ENCODE peak calls at places on chromosomes 5 and 9, in six cellular contexts. I, O, S, Q, Y and P are unnamed samples. For H3K27me3 and H3K4me1, the result is how much of the 10 kb centered on the place peaks cover.

GRCh38 chr5:58887721-58888409 is 305.0 kb downstream of the RAB3C start:
- DNase-seq in Y (peak), Q (no peak), O (peak), I (no peak), S (no peak), P (no peak)

GRCh38 chr5:21145376-21145775 is 1157.4 kb upstream of the CDH18 start:
- DNase-seq in S (no peak), Q (no peak), Y (no peak), I (no peak), O (no peak), P (no peak)

GRCh38 chr9:95627802-95628201 is 111.0 kb upstream of the PTCH1 start:
- DNase-seq in Q (no peak), I (no peak), O (no peak), S (no peak), Y (no peak), P (no peak)

GRCh38 chr5:83102581-83102980 is 25.2 kb downstream of the XRCC4 start:
- DNase-seq in Q (no peak), O (no peak), S (no peak), I (no peak), Y (peak), P (no peak)

GRCh38 chr9:102631559-102631958 is 363.6 kb upstream of the CYLC2 start:
- DNase-seq in Q (no peak), I (no peak), Y (no peak), S (no peak), O (no peak), P (no peak)

GRCh38 chr5:42656661-42657035 is 100.0 kb upstream of the CCDC152 start:
- DNase-seq in O (no peak), Q (no peak), S (no peak), I (no peak), Y (no peak), P (no peak)

GRCh38 chr5:146703899-146704298 is 174.7 kb downstream of the PPP2R2B start:
- DNase-seq in S (no peak), Q (no peak), O (no peak), Y (no peak), I (no peak), P (no peak)

GRCh38 chr9:110578896-110579752 is at the start of gene SVEP1:
- DNase-seq in Y (peak), O (peak), I (no peak), S (no peak), Q (peak), P (no peak)

GRCh38 chr5:67696446-67696845 is 499.8 kb upstream of the CD180 start:
- DNase-seq in Y (no peak), I (no peak), O (no peak), S (no peak), Q (no peak), P (no peak)

GRCh38 chr9:130995399-130995941 is 13.5 kb upstream of the LAMC3 start:
- DNase-seq in Q (no peak), I (no peak), S (no peak), O (peak), Y (peak), P (no peak)

GRCh38 chr9:94870793-94871558 is 144.5 kb downstream of the AOPEP start:
- DNase-seq in I (no peak), Q (no peak), S (peak), O (no peak), Y (no peak), P (peak)

GRCh38 chr5:14204785-14205321 is 61.7 kb downstream of the TRIO start:
- DNase-seq in O (peak), Y (peak), Q (no peak), S (no peak), I (no peak), P (no peak)

GRCh38 chr5:175742290-175742994 is 84.6 kb downstream of the HRH2 start:
- DNase-seq in I (peak), Q (no peak), S (no peak), O (no peak), Y (no peak), P (no peak)

GRCh38 chr9:94911986-94912635 is 185.6 kb downstream of the AOPEP start:
- DNase-seq in Y (no peak), O (no peak), Q (no peak), S (no peak), I (no peak), P (no peak)

GRCh38 chr9:76101945-76102344 is 211.5 kb downstream of the PCSK5 start:
- DNase-seq in S (no peak), Y (no peak), I (no peak), Q (no peak), O (no peak), P (no peak)

GRCh38 chr9:8351431-8351830 is 551.9 kb upstream of the DMAC1 start:
- DNase-seq in O (no peak), Y (no peak), Q (no peak), I (no peak), S (no peak), P (no peak)

GRCh38 chr9:76441551-76442322 is 17.2 kb upstream of the GCNT1 start:
- DNase-seq in S (no peak), Q (no peak), Y (peak), I (no peak), O (no peak), P (no peak)

GRCh38 chr5:54243483-54244080 is 66.8 kb downstream of the ARL15 start:
- DNase-seq in S (peak), I (no peak), Q (no peak), Y (peak), O (peak), P (peak)

DNA sequence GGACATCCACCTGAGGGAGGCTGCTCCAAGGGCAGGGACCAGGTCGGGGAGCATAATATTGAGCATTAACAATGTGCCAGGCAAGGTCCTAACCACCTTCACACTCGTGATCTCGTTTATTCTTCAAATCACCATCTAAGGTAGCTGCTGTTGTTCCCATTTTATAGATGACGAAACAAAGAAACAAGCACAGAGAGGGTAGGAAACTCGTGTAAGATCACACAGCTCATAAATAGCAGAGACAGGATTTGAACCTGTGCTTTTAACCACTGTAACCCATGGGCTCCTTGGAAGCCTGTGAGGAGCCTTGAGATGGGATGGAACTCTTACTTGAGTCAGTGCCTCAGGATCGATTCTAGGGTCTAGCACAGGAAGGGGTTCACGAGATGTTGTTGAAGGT is 188.0 kb downstream of the MELK start:
- DNase-seq in I (no peak), O (no peak), S (no peak), Y (no peak), Q (no peak), P (no peak)
- H3K27me3 ChIP-seq in I (under half), O (under half), S (under half), Y (under half), Q (under half), P (under half)

GRCh38 chr5:37836173-37837100 is 3.4 kb downstream of the GDNF start:
- DNase-seq in S (no peak), Y (peak), Q (no peak), I (no peak), O (no peak), P (no peak)
- H3K4me1 ChIP-seq in S (under half), Y (under half), Q (half or more), I (under half), O (under half), P (under half)

DNA sequence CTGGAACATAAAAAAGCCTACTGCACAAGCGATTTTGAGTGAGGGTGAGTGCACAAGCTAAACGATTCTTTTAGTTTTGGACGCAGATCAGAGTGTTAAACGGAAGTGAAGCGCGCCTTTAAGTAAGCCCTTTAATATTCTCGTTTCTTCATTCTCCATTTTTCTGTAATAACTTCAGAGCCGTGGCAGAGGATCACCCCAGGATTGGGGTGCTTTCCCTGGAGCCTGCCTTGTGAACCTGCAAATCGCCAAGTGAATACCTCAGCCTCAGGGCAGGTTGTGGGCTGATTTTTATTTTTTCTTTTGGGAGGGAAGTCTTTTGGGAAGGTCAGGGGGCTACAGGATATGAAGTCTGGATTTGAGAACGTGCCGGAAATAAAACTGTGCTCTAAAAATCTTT is 5.0 kb upstream of the PAX5 start:
- DNase-seq in O (no peak), I (no peak), Q (no peak), Y (no peak), S (no peak), P (no peak)
- H3K27me3 ChIP-seq in O (under half), I (half or more), Q (under half), Y (half or more), S (under half), P (under half)

GRCh38 chr5:139636207-139636792 is 11.8 kb upstream of the CXXC5 start:
- DNase-seq in Y (no peak), I (peak), S (peak), O (no peak), Q (no peak), P (peak)
- H3K4me1 ChIP-seq in Y (under half), I (under half), S (under half), O (under half), Q (under half), P (under half)

GRCh38 chr9:98708103-98708932 is 417 bp downstream of the GABBR2 start:
- DNase-seq in Y (no peak), S (no peak), I (no peak), Q (no peak), O (no peak), P (no peak)

GRCh38 chr9:98709968-98710965 is 1.5 kb upstream of the GABBR2 start:
- DNase-seq in I (no peak), O (no peak), Q (no peak), Y (peak), S (no peak), P (no peak)

GRCh38 chr9:98707158-98708102 is 1.3 kb downstream of the GABBR2 start:
- DNase-seq in Y (peak), Q (no peak), O (no peak), S (no peak), I (no peak), P (no peak)

GRCh38 chr9:98708933-98709911 is at the start of gene GABBR2:
- DNase-seq in S (no peak), Y (peak), I (no peak), Q (no peak), O (no peak), P (no peak)

GRCh38 chr9:98706651-98707103 is 2.1 kb downstream of the GABBR2 start:
- DNase-seq in Y (peak), Q (no peak), S (no peak), O (no peak), I (no peak), P (no peak)
- H3K27me3 ChIP-seq in Y (under half), Q (under half), S (under half), O (under half), I (under half), P (under half)

GRCh38 chr9:127968717-127969383 is 11.9 kb downstream of the EEIG1 start:
- DNase-seq in I (no peak), Y (peak), S (no peak), O (no peak), Q (no peak), P (no peak)
- H3K4me1 ChIP-seq in I (half or more), Y (half or more), S (half or more), O (half or more), Q (half or more), P (half or more)

GRCh38 chr5:128227984-128228383 is 144.4 kb downstream of the SLC12A2 start:
- DNase-seq in O (no peak), I (no peak), S (no peak), Y (peak), Q (no peak), P (no peak)

GRCh38 chr5:128224336-128224735 is 140.8 kb downstream of the SLC12A2 start:
- DNase-seq in Y (no peak), S (no peak), Q (no peak), O (no peak), I (no peak), P (no peak)

GRCh38 chr5:128225245-128226030 is 141.9 kb downstream of the SLC12A2 start:
- DNase-seq in Q (no peak), I (no peak), O (no peak), S (no peak), Y (no peak), P (no peak)

GRCh38 chr5:128228506-128228905 is 144.9 kb downstream of the SLC12A2 start:
- DNase-seq in Q (no peak), I (no peak), O (peak), Y (peak), S (no peak), P (no peak)
- H3K27me3 ChIP-seq in Q (under half), I (under half), O (under half), Y (under half), S (under half), P (under half)

GRCh38 chr5:151026674-151027073 is 6.3 kb downstream of the GPX3 start:
- DNase-seq in Y (no peak), Q (no peak), I (no peak), S (no peak), O (peak), P (no peak)
- H3K4me1 ChIP-seq in Y (under half), Q (half or more), I (under half), S (under half), O (under half), P (under half)

DNA sequence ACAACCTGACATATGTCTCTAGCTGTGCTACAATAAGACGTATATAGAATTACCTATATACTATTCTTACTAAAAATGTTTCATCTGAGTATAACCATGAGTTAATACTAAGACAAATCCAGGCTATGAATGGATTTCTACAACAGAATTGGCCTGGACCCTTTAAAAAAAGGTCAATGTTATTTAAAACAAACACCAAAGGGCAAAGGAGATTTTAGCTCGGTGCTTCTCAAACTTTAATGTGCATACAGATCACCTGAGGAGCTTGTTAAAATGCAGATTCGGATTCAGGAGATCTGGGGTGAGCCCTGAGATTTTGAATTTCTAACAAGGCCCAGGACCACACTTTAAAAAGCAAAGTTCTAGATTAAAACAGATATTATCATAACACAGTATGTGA is 6.5 kb downstream of the TNFSF8 start:
- DNase-seq in O (no peak), Q (no peak), S (no peak), I (no peak), Y (no peak), P (no peak)
- H3K27me3 ChIP-seq in O (under half), Q (under half), S (under half), I (under half), Y (under half), P (under half)

GRCh38 chr5:168883253-168883880 is 304.2 kb upstream of the PANK3 start:
- DNase-seq in O (no peak), S (no peak), I (no peak), Q (no peak), Y (no peak), P (no peak)
- H3K4me1 ChIP-seq in O (under half), S (under half), I (under half), Q (under half), Y (under half), P (under half)